ENCODE peak calls at places on chromosome 18, in seven cellular contexts. U, W, T, E, L, P and J are unnamed samples.

GRCh38 chr18:9433616-9434239 is 41.6 kb upstream of the RALBP1 start:
- DNase-seq in L (no peak), U (no peak), E (no peak), P (no peak), W (peak; percentile 53), T (no peak), J (no peak)

GRCh38 chr18:59699061-59699460 is 1.8 kb upstream of the CCBE1 start:
- DNase-seq in T (no peak), U (no peak), W (no peak), L (no peak), E (no peak), P (no peak), J (no peak)

GRCh38 chr18:77127769-77128671 is 4.6 kb downstream of the MBP start:
- DNase-seq in W (peak; percentile 55), P (peak; percentile 73), U (peak; percentile 97), T (peak; percentile 71), L (peak; percentile 84), E (peak; percentile 69), J (peak; percentile 87)

GRCh38 chr18:57141208-57142129 is 5.4 kb upstream of the BOD1L2 start:
- DNase-seq in U (no peak), W (no peak), E (no peak), L (no peak), P (no peak), T (peak; percentile 83), J (no peak)

GRCh38 chr18:58863539-58864145 is 1.0 kb upstream of the ZNF532 start:
- DNase-seq in P (peak; percentile 74), U (no peak), T (peak; percentile 75), W (peak; percentile 68), L (no peak), E (peak; percentile 52), J (peak; percentile 30)

GRCh38 chr18:23712445-23712844 is 23.2 kb downstream of the LAMA3 start:
- DNase-seq in U (no peak), P (no peak), W (no peak), E (no peak), T (no peak), L (no peak), J (no peak)

GRCh38 chr18:8630546-8630945 is 21.3 kb downstream of the RAB12 start:
- DNase-seq in L (no peak), W (no peak), T (no peak), P (no peak), E (no peak), U (no peak), J (no peak)

GRCh38 chr18:47881752-47882455 is 48.6 kb downstream of the SMAD2 start:
- DNase-seq in L (no peak), P (no peak), U (peak; percentile 56), W (no peak), E (no peak), T (no peak), J (no peak)

GRCh38 chr18:32735781-32736180 is 37.0 kb downstream of the KLHL14 start:
- DNase-seq in P (no peak), E (no peak), U (no peak), W (no peak), L (no peak), T (no peak), J (no peak)

GRCh38 chr18:44748582-44748981 is 67.9 kb downstream of the SETBP1 start:
- DNase-seq in P (no peak), E (no peak), W (no peak), T (no peak), L (no peak), U (no peak), J (no peak)

GRCh38 chr18:13178976-13179375 is 39.6 kb upstream of the LDLRAD4 start:
- DNase-seq in T (no peak), L (no peak), P (no peak), W (no peak), E (no peak), U (no peak), J (no peak)

GRCh38 chr18:75691483-75691882 is 264.0 kb upstream of the SMIM21 start:
- DNase-seq in E (no peak), W (no peak), L (no peak), P (no peak), U (no peak), T (no peak), J (no peak)

GRCh38 chr18:59898609-59899297 is 1.0 kb upstream of the PMAIP1 start:
- DNase-seq in L (no peak), W (peak; percentile 45), T (no peak), P (no peak), U (no peak), E (no peak), J (peak; percentile 73)

DNA sequence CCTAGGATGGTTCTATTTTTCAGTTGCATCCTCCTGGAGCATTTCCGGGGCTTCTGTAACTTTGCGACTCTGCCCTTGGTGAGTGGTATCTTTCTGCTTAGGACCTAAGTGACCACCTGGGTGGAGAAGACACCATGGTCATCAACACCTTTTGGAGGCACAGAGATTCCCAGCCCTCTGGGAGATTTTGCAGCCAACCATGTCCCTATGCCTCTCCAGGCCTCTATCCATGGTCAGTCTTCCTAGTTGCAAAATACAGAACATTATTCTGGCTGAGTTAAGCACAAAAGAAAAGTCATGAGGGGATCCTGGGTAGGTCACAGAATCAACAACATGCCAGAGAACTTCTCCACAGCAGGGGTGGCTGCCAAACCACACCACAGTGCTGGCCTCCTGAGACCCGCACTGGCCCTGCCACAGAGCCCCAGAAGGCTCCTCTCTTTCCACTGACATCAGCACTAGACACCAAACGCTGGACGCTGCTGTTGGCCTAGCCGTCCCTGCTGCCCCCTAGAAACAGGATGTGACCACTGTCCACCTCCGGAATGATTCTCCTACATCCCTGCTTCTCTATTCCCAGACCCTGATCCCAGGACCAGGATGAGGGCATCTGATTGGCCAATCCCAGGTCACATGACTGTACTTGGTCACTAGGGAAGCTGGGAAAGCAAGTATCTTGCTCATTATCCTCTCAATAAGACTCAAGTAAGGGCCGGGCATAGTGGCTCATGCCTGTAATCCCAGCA is 47.7 kb downstream of the SMAD7 start:
- DNase-seq in P (peak; percentile 70), T (peak; percentile 52), L (no peak), E (peak; percentile 87), U (peak; percentile 88), W (no peak), J (no peak)
- TF ChIP-seq CTCF in P (no peak), T (no peak), L (no peak), E (no peak), U (no peak), W (no peak), J (no peak)

GRCh38 chr18:35029770-35030169 is 11.4 kb upstream of the MAPRE2 start:
- DNase-seq in L (no peak), T (no peak), E (no peak), P (no peak), U (no peak), W (peak; percentile 31), J (peak; percentile 54)
- TF ChIP-seq CTCF in L (peak; percentile 21), T (no peak), E (no peak), P (no peak), U (peak; percentile 25), W (no peak), J (no peak)

GRCh38 chr18:25352629-25353005 is 651 bp upstream of the ZNF521 start:
- DNase-seq in T (no peak), E (no peak), W (no peak), U (no peak), L (no peak), P (no peak), J (no peak)

GRCh38 chr18:25351280-25351772 is 640 bp downstream of the ZNF521 start:
- DNase-seq in E (peak; percentile 23), P (no peak), L (no peak), W (no peak), T (no peak), U (peak; percentile 10), J (no peak)

GRCh38 chr18:25353080-25353479 is 1.1 kb upstream of the ZNF521 start:
- DNase-seq in E (no peak), U (no peak), P (no peak), L (no peak), W (no peak), T (no peak), J (no peak)

GRCh38 chr18:25350561-25351201 is 1.3 kb downstream of the ZNF521 start:
- DNase-seq in T (peak; percentile 51), U (peak; percentile 55), W (peak; percentile 68), L (no peak), P (peak; percentile 78), E (peak; percentile 66), J (peak; percentile 48)

DNA sequence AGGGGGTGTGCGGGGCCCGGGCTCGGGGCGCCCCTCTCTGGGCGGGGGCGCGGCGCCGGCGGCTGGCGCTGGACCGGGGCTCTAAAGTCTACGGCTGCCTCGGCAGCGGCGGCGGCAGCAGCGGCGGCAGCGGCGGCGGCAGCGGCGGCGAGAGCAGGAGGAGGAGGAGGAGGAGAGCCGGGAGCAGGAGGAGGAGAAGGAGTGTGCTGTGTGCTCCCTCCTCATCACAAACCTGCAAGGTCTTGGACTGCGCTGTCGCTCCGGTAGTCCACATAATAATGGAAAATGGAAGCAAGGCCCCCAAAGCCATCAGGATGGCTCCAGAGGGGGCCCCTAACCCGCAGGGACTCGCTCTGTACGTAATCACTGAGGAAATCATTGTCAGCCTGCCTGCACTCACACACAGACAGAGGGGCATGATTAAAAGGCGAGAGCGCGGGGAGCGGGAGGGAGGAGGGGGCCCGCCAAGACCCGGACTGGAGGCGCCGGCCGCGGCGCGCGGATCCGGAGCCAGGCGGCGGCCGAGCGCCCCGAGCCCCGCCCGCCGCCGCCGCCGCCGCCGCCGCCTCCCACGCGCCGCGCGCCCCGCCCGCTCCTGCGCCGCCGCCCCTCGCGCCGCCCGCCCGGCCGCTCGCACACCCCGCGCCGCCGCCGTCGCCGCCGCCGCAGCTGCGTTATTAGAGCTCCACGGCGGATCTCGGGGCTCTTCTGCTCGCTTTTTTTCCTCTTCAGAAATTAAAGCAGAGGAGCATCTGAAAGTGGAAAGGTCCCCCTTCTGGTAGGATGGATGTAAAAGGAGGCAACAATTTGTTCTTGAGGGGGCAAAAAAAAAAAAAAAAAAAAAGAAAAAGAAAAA is at the start of gene ZNF521:
- DNase-seq in W (peak; percentile 85), E (peak; percentile 90), P (peak; percentile 94), L (peak; percentile 52), T (peak; percentile 78), U (peak; percentile 87), J (peak; percentile 60)
- TF ChIP-seq CTCF in W (no peak), E (no peak), P (no peak), L (peak; percentile 52), T (peak; percentile 4), U (peak; percentile 53), J (no peak)

GRCh38 chr18:79932907-79933306 is 18.5 kb downstream of the SLC66A2 start:
- DNase-seq in E (no peak), L (no peak), T (no peak), U (no peak), P (no peak), W (no peak), J (no peak)

GRCh38 chr18:79935499-79935898 is 16.0 kb downstream of the SLC66A2 start:
- DNase-seq in T (peak; percentile 27), U (no peak), L (no peak), W (no peak), E (peak; percentile 6), P (peak; percentile 37), J (no peak)

GRCh38 chr18:79935098-79935480 is 16.4 kb downstream of the SLC66A2 start:
- DNase-seq in P (peak; percentile 13), W (no peak), U (no peak), L (no peak), E (peak; percentile 9), T (peak; percentile 21), J (no peak)

GRCh38 chr18:79934311-79935097 is 16.9 kb downstream of the SLC66A2 start:
- DNase-seq in T (peak; percentile 51), U (no peak), L (no peak), P (peak; percentile 62), W (no peak), E (peak; percentile 28), J (no peak)

GRCh38 chr18:79933765-79934164 is 17.7 kb downstream of the SLC66A2 start:
- DNase-seq in E (peak; percentile 14), U (no peak), W (no peak), P (peak; percentile 40), T (peak; percentile 60), L (no peak), J (no peak)
- TF ChIP-seq CTCF in E (no peak), U (no peak), W (no peak), P (no peak), T (no peak), L (no peak), J (no peak)